ENCODE peak calls at places on chromosomes 7 and 10, in eight cellular contexts. F is SHP77, Y is dermis blood vessel endothelial cell, P is GM04503, D is hepatic stellate cell, U is NCI-H748 treated with DMSO at 0.1 percent for 48 hours, H is skeletal muscle cell, T is ureter. I is an unnamed sample.

GRCh38 chr7:76318488-76319353 is 16.2 kb downstream of the HSPB1 start:
- DNase-seq in F (peak), Y (peak), P (peak), D (peak), U (no peak), H (peak), T (peak), I (peak)

GRCh38 chr7:46630031-46630430 is 709.0 kb upstream of the IGFBP3 start:
- DNase-seq in F (no peak), Y (no peak), P (peak), D (peak), U (no peak), H (peak), T (no peak), I (peak)

GRCh38 chr7:106068538-106068961 is 43.6 kb downstream of the SYPL1 start:
- DNase-seq in F (no peak), Y (no peak), P (no peak), D (no peak), U (no peak), H (no peak), T (no peak), I (peak)

GRCh38 chr7:45143616-45144015 is 14.0 kb upstream of the RAMP3 start:
- DNase-seq in F (no peak), Y (no peak), P (no peak), D (no peak), U (no peak), H (no peak), T (no peak), I (peak)

GRCh38 chr10:15487376-15487775 is 116.3 kb upstream of the FAM171A1 start:
- DNase-seq in F (no peak), Y (no peak), P (no peak), D (no peak), U (no peak), H (no peak), T (no peak), I (no peak)

GRCh38 chr10:127553431-127553830 is 4.3 kb downstream of the NPS start:
- DNase-seq in F (no peak), Y (no peak), P (no peak), D (no peak), U (no peak), H (no peak), T (no peak), I (no peak)

GRCh38 chr10:110036640-110037039 is 28.9 kb downstream of the ADD3 start:
- DNase-seq in F (no peak), Y (no peak), P (no peak), D (no peak), U (no peak), H (no peak), T (no peak), I (no peak)

GRCh38 chr10:81959016-81959415 is 84.0 kb downstream of the NRG3 start:
- DNase-seq in F (no peak), Y (no peak), P (no peak), D (no peak), U (no peak), H (no peak), T (no peak), I (no peak)

GRCh38 chr7:38932509-38933168 is 23.6 kb upstream of the VPS41 start:
- DNase-seq in F (peak), Y (peak), P (no peak), D (peak), U (peak), H (no peak), T (peak), I (peak)

GRCh38 chr7:43616977-43617376 is 34.1 kb downstream of the STK17A start:
- DNase-seq in F (no peak), Y (no peak), P (no peak), D (no peak), U (no peak), H (no peak), T (no peak), I (no peak)

GRCh38 chr7:140033779-140034363 is 28.9 kb downstream of the PARP12 start:
- DNase-seq in F (no peak), Y (no peak), P (no peak), D (no peak), U (no peak), H (no peak), T (no peak), I (no peak)

GRCh38 chr10:123997013-123997412 is 96.4 kb downstream of the CHST15 start:
- DNase-seq in F (no peak), Y (no peak), P (no peak), D (peak), U (no peak), H (no peak), T (no peak), I (no peak)

GRCh38 chr10:69345402-69345801 is 67.1 kb downstream of the HK1 start:
- DNase-seq in F (no peak), Y (no peak), P (no peak), D (no peak), U (no peak), H (no peak), T (no peak), I (no peak)

GRCh38 chr7:71591876-71592275 is 459.9 kb downstream of the GALNT17 start:
- DNase-seq in F (no peak), Y (no peak), P (no peak), D (no peak), U (no peak), H (no peak), T (no peak), I (no peak)

GRCh38 chr10:75469018-75469616 is 37.7 kb downstream of the LRMDA start:
- DNase-seq in F (no peak), Y (peak), P (peak), D (peak), U (no peak), H (peak), T (peak), I (peak)

GRCh38 chr7:150383710-150384397 is 4.7 kb downstream of the ZNF775 start:
- DNase-seq in F (peak), Y (no peak), P (no peak), D (no peak), U (peak), H (peak), T (no peak), I (no peak)

GRCh38 chr10:33005322-33006282 is 47.6 kb upstream of the ITGB1 start:
- DNase-seq in F (no peak), Y (peak), P (peak), D (peak), U (no peak), H (peak), T (peak), I (peak)

GRCh38 chr10:3043512-3044368 is 23.6 kb upstream of the PFKP start:
- DNase-seq in F (peak), Y (peak), P (no peak), D (peak), U (peak), H (no peak), T (peak), I (peak)

GRCh38 chr7:5408777-5409176 is 14.9 kb downstream of the TNRC18 start:
- DNase-seq in F (no peak), Y (peak), P (no peak), D (no peak), U (no peak), H (no peak), T (no peak), I (peak)

GRCh38 chr7:106416430-106416829 is 131.6 kb upstream of the NAMPT start:
- DNase-seq in F (no peak), Y (no peak), P (no peak), D (no peak), U (no peak), H (no peak), T (no peak), I (no peak)

GRCh38 chr10:14758994-14759664 is 15.6 kb downstream of the FAM107B start:
- DNase-seq in F (no peak), Y (no peak), P (no peak), D (no peak), U (no peak), H (no peak), T (no peak), I (no peak)

GRCh38 chr10:92208736-92209135 is 82.1 kb downstream of the CPEB3 start:
- DNase-seq in F (no peak), Y (no peak), P (peak), D (no peak), U (no peak), H (no peak), T (no peak), I (peak)

GRCh38 chr10:44295619-44296222 is 89.2 kb downstream of the CXCL12 start:
- DNase-seq in F (no peak), Y (no peak), P (no peak), D (no peak), U (no peak), H (no peak), T (no peak), I (no peak)

GRCh38 chr7:1302936-1303335 is 70.3 kb downstream of the UNCX start:
- DNase-seq in F (no peak), Y (no peak), P (no peak), D (no peak), U (no peak), H (no peak), T (no peak), I (no peak)

GRCh38 chr7:44229546-44230105 is 28.8 kb downstream of the YKT6 start:
- DNase-seq in F (no peak), Y (no peak), P (no peak), D (no peak), U (no peak), H (no peak), T (no peak), I (no peak)

GRCh38 chr7:85554294-85554877 is 367.5 kb upstream of the SEMA3D start:
- DNase-seq in F (peak), Y (peak), P (peak), D (no peak), U (peak), H (peak), T (no peak), I (peak)

GRCh38 chr10:24814568-24815313 is 91.1 kb upstream of the ARHGAP21 start:
- DNase-seq in F (no peak), Y (peak), P (no peak), D (no peak), U (no peak), H (no peak), T (no peak), I (peak)

GRCh38 chr7:150356265-150356897 is 12.2 kb upstream of the REPIN1 start:
- DNase-seq in F (peak), Y (peak), P (no peak), D (peak), U (no peak), H (no peak), T (no peak), I (peak)

GRCh38 chr7:14691597-14692203 is 210.9 kb downstream of the DGKB start:
- DNase-seq in F (peak), Y (peak), P (no peak), D (no peak), U (peak), H (no peak), T (peak), I (peak)

GRCh38 chr7:2722591-2722990 is 34.6 kb downstream of the AMZ1 start:
- DNase-seq in F (no peak), Y (no peak), P (no peak), D (no peak), U (no peak), H (no peak), T (no peak), I (no peak)

GRCh38 chr7:27767374-27767773 is 27.4 kb downstream of the TAX1BP1 start:
- DNase-seq in F (no peak), Y (no peak), P (no peak), D (no peak), U (no peak), H (no peak), T (no peak), I (no peak)

GRCh38 chr7:142581341-142581740 is 167.9 kb upstream of the PRSS1 start:
- DNase-seq in F (no peak), Y (no peak), P (no peak), D (no peak), U (no peak), H (no peak), T (no peak), I (peak)

GRCh38 chr7:43220250-43220649 is 107.8 kb downstream of the HECW1 start:
- DNase-seq in F (no peak), Y (no peak), P (peak), D (no peak), U (no peak), H (peak), T (no peak), I (peak)

GRCh38 chr7:149874644-149875028 is 867 bp downstream of the ATP6V0E2 start:
- DNase-seq in F (no peak), Y (no peak), P (no peak), D (no peak), U (no peak), H (no peak), T (no peak), I (no peak)

GRCh38 chr10:32039745-32040144 is 16.5 kb downstream of the KIF5B start:
- DNase-seq in F (no peak), Y (no peak), P (no peak), D (no peak), U (no peak), H (no peak), T (no peak), I (no peak)

GRCh38 chr7:7883394-7883793 is 85.2 kb upstream of the GLCCI1 start:
- DNase-seq in F (no peak), Y (no peak), P (no peak), D (no peak), U (no peak), H (no peak), T (no peak), I (no peak)

GRCh38 chr10:60896033-60896432 is 48.0 kb downstream of the RHOBTB1 start:
- DNase-seq in F (no peak), Y (no peak), P (no peak), D (no peak), U (no peak), H (no peak), T (no peak), I (peak)